ENCODE peak calls at places on chromosomes 13 and 19, in five cellular contexts. One of them, this sample, is unnamed.

GRCh38 chr13:36918246-36919060 is 1.6 kb downstream of the SMAD9 start:
- DNase-seq in COLO829: no peak
- DNase-seq in BE2C: no peak
- DNase-seq in posterior vena cava: no peak
- DNase-seq in CD4-positive, alpha-beta T cell: no peak
- DNase-seq in this sample: peak; percentile 40

GRCh38 chr13:35789335-35790166 is 313.1 kb upstream of the MAB21L1 start:
- DNase-seq in posterior vena cava: no peak
- DNase-seq in COLO829: peak; percentile 43
- DNase-seq in CD4-positive, alpha-beta T cell: no peak
- DNase-seq in BE2C: no peak
- DNase-seq in this sample: no peak

GRCh38 chr13:70390968-70391367 is 282.7 kb upstream of the KLHL1 start:
- DNase-seq in posterior vena cava: no peak
- DNase-seq in CD4-positive, alpha-beta T cell: no peak
- DNase-seq in COLO829: no peak
- DNase-seq in BE2C: no peak
- DNase-seq in this sample: no peak

GRCh38 chr13:35598233-35598632 is 121.7 kb upstream of the MAB21L1 start:
- DNase-seq in CD4-positive, alpha-beta T cell: no peak
- DNase-seq in posterior vena cava: no peak
- DNase-seq in COLO829: peak; percentile 6
- DNase-seq in BE2C: no peak
- DNase-seq in this sample: no peak

GRCh38 chr19:10503002-10503789 is at the start of gene KEAP1:
- DNase-seq in posterior vena cava: peak; percentile 81
- DNase-seq in CD4-positive, alpha-beta T cell: no peak
- DNase-seq in COLO829: no peak
- DNase-seq in BE2C: peak; percentile 60
- DNase-seq in this sample: no peak

GRCh38 chr19:41327499-41328156 is 17.7 kb downstream of the CCDC97 start:
- DNase-seq in CD4-positive, alpha-beta T cell: peak; percentile 95
- DNase-seq in posterior vena cava: peak; percentile 94
- DNase-seq in COLO829: no peak
- DNase-seq in BE2C: peak; percentile 53
- DNase-seq in this sample: no peak

GRCh38 chr19:7965259-7965841 is 21.9 kb upstream of the TIMM44 start:
- DNase-seq in CD4-positive, alpha-beta T cell: no peak
- DNase-seq in BE2C: no peak
- DNase-seq in COLO829: no peak
- DNase-seq in posterior vena cava: no peak
- DNase-seq in this sample: no peak

GRCh38 chr13:112638919-112639318 is 50.9 kb upstream of the ATP11A start:
- DNase-seq in BE2C: no peak
- DNase-seq in posterior vena cava: no peak
- DNase-seq in COLO829: no peak
- DNase-seq in CD4-positive, alpha-beta T cell: no peak
- DNase-seq in this sample: no peak

GRCh38 chr13:79780240-79780639 is 299.3 kb downstream of the NDFIP2 start:
- DNase-seq in posterior vena cava: no peak
- DNase-seq in BE2C: no peak
- DNase-seq in COLO829: no peak
- DNase-seq in CD4-positive, alpha-beta T cell: no peak
- DNase-seq in this sample: no peak

GRCh38 chr13:113162783-113163685 is 4.6 kb downstream of the PROZ start:
- DNase-seq in CD4-positive, alpha-beta T cell: no peak
- DNase-seq in BE2C: peak; percentile 22
- DNase-seq in posterior vena cava: no peak
- DNase-seq in COLO829: no peak
- DNase-seq in this sample: peak; percentile 79

GRCh38 chr13:51643882-51644281 is 59.6 kb downstream of the WDFY2 start:
- DNase-seq in CD4-positive, alpha-beta T cell: no peak
- DNase-seq in BE2C: no peak
- DNase-seq in COLO829: peak; percentile 85
- DNase-seq in posterior vena cava: no peak
- DNase-seq in this sample: peak; percentile 87

GRCh38 chr19:45283443-45284033 is 32.5 kb downstream of the MARK4 start:
- DNase-seq in posterior vena cava: no peak
- DNase-seq in COLO829: no peak
- DNase-seq in CD4-positive, alpha-beta T cell: no peak
- DNase-seq in BE2C: no peak
- DNase-seq in this sample: no peak

GRCh38 chr19:5147971-5148793 is 179.3 kb downstream of the KDM4B start:
- DNase-seq in CD4-positive, alpha-beta T cell: no peak
- DNase-seq in BE2C: no peak
- DNase-seq in posterior vena cava: peak; percentile 89
- DNase-seq in COLO829: no peak
- DNase-seq in this sample: no peak

GRCh38 chr19:32819415-32820400 is 49.9 kb downstream of the SLC7A9 start:
- DNase-seq in BE2C: no peak
- DNase-seq in COLO829: no peak
- DNase-seq in posterior vena cava: no peak
- DNase-seq in CD4-positive, alpha-beta T cell: no peak
- DNase-seq in this sample: peak; percentile 51